ENCODE peak calls at places on chromosomes 13 and 19, in eight cellular contexts. U, L, C, A, J, R, M and E are unnamed samples.

GRCh38 chr13:48491423-48492122 is 41.3 kb downstream of the RCBTB2 start:
- DNase-seq in U (no peak), L (no peak), C (no peak), A (no peak), J (no peak), R (no peak), M (no peak), E (no peak)

GRCh38 chr13:98549728-98550317 is 27.1 kb downstream of the STK24 start:
- DNase-seq in U (no peak), L (no peak), C (no peak), A (no peak), J (no peak), R (no peak), M (no peak), E (no peak)

GRCh38 chr13:101916108-101916757 is 463.8 kb downstream of the ITGBL1 start:
- DNase-seq in U (no peak), L (no peak), C (peak; percentile 38), A (peak; percentile 73), J (no peak), R (no peak), M (peak; percentile 47), E (no peak)

GRCh38 chr19:1070576-1070930 is 3.6 kb downstream of the ARHGAP45 start:
- DNase-seq in U (no peak), L (no peak), C (no peak), A (no peak), J (no peak), R (no peak), M (no peak), E (no peak)

GRCh38 chr19:30361721-30362120 is 10.5 kb upstream of the ZNF536 start:
- DNase-seq in U (no peak), L (no peak), C (no peak), A (no peak), J (no peak), R (no peak), M (no peak), E (no peak)

GRCh38 chr19:49425922-49426592 is 869 bp downstream of the GFY start:
- DNase-seq in U (no peak), L (no peak), C (no peak), A (no peak), J (no peak), R (peak; percentile 73), M (no peak), E (no peak)

GRCh38 chr13:94417294-94417693 is 62.2 kb downstream of the DCT start:
- DNase-seq in U (no peak), L (no peak), C (no peak), A (no peak), J (no peak), R (no peak), M (no peak), E (no peak)

GRCh38 chr13:73635166-73635787 is 498.9 kb downstream of the KLF12 start:
- DNase-seq in U (no peak), L (no peak), C (no peak), A (no peak), J (no peak), R (no peak), M (no peak), E (no peak)

GRCh38 chr13:91655731-91656130 is 257.3 kb downstream of the GPC5 start:
- DNase-seq in U (no peak), L (no peak), C (no peak), A (no peak), J (no peak), R (no peak), M (no peak), E (no peak)

GRCh38 chr19:43783636-43784035 is 2.9 kb upstream of the KCNN4 start:
- DNase-seq in U (no peak), L (no peak), C (no peak), A (no peak), J (no peak), R (no peak), M (no peak), E (no peak)

GRCh38 chr13:31772231-31772630 is 32.9 kb downstream of the RXFP2 start:
- DNase-seq in U (no peak), L (no peak), C (no peak), A (no peak), J (no peak), R (no peak), M (no peak), E (no peak)

GRCh38 chr13:96967248-96967745 is 27.0 kb downstream of the OXGR1 start:
- DNase-seq in U (no peak), L (no peak), C (no peak), A (no peak), J (no peak), R (peak; percentile 59), M (no peak), E (no peak)

GRCh38 chr19:54928299-54928698 is 19.0 kb downstream of the NLRP7 start:
- DNase-seq in U (no peak), L (no peak), C (no peak), A (no peak), J (no peak), R (peak; percentile 6), M (no peak), E (no peak)

GRCh38 chr19:13033819-13034611 is 38.7 kb downstream of the NFIX start:
- DNase-seq in U (peak; percentile 13), L (no peak), C (peak; percentile 86), A (peak; percentile 89), J (peak; percentile 88), R (peak; percentile 39), M (peak; percentile 79), E (no peak)

GRCh38 chr19:22623841-22624221 is 10.3 kb upstream of the ZNF492 start:
- DNase-seq in U (no peak), L (no peak), C (no peak), A (no peak), J (no peak), R (no peak), M (no peak), E (no peak)

GRCh38 chr19:40603071-40603718 is 2.0 kb downstream of the LTBP4 start:
- DNase-seq in U (no peak), L (no peak), C (no peak), A (no peak), J (no peak), R (no peak), M (no peak), E (no peak)

GRCh38 chr13:82847595-82847994 is 1034.7 kb downstream of the SLITRK1 start:
- DNase-seq in U (no peak), L (no peak), C (no peak), A (no peak), J (no peak), R (no peak), M (no peak), E (no peak)

GRCh38 chr13:101190337-101190736 is 226.0 kb downstream of the NALCN start:
- DNase-seq in U (no peak), L (no peak), C (no peak), A (no peak), J (no peak), R (no peak), M (no peak), E (no peak)

GRCh38 chr19:21699197-21699596 is 68.2 kb downstream of the ZNF100 start:
- DNase-seq in U (no peak), L (no peak), C (no peak), A (no peak), J (no peak), R (no peak), M (no peak), E (no peak)

GRCh38 chr13:31968473-31968872 is 63.1 kb upstream of the FRY start:
- DNase-seq in U (no peak), L (no peak), C (no peak), A (no peak), J (no peak), R (no peak), M (no peak), E (no peak)

GRCh38 chr13:113050856-113051431 is 54.6 kb upstream of the F7 start:
- DNase-seq in U (no peak), L (no peak), C (no peak), A (peak; percentile 74), J (no peak), R (no peak), M (peak; percentile 17), E (no peak)

GRCh38 chr13:46982856-46983582 is 86.2 kb upstream of the HTR2A start:
- DNase-seq in U (no peak), L (no peak), C (no peak), A (no peak), J (no peak), R (no peak), M (no peak), E (no peak)

GRCh38 chr13:22175815-22176214 is 504.9 kb downstream of the FGF9 start:
- DNase-seq in U (no peak), L (no peak), C (no peak), A (no peak), J (no peak), R (no peak), M (no peak), E (no peak)

GRCh38 chr13:24220086-24220703 is 59.7 kb downstream of the SPATA13 start:
- DNase-seq in U (peak; percentile 70), L (peak; percentile 68), C (no peak), A (no peak), J (no peak), R (peak; percentile 70), M (no peak), E (peak; percentile 69)

GRCh38 chr13:65453982-65454381 is 1776.2 kb downstream of the PCDH9 start:
- DNase-seq in U (no peak), L (no peak), C (no peak), A (no peak), J (no peak), R (no peak), M (no peak), E (no peak)
- H3K4me3 ChIP-seq in U (no peak overlapping the region), L (no peak overlapping the region), C (no peak overlapping the region), A (no peak overlapping the region), J (no peak overlapping the region), R (no peak overlapping the region), M (no peak overlapping the region), E (no peak overlapping the region)

GRCh38 chr19:34888091-34888490 is 38.6 kb upstream of the ZNF30 start:
- DNase-seq in U (no peak), L (no peak), C (no peak), A (no peak), J (no peak), R (no peak), M (no peak), E (no peak)
- H3K9me3 ChIP-seq in U (peaks cover 11% of the 10 kb centered on the region), L (no peaks in the 10 kb centered on the region), C (peaks cover 30% of the 10 kb centered on the region), A (peaks cover 3% of the 10 kb centered on the region), J (peaks cover 2% of the 10 kb centered on the region), R (peaks cover 7% of the 10 kb centered on the region), M (no peaks in the 10 kb centered on the region), E (no peaks in the 10 kb centered on the region)

DNA sequence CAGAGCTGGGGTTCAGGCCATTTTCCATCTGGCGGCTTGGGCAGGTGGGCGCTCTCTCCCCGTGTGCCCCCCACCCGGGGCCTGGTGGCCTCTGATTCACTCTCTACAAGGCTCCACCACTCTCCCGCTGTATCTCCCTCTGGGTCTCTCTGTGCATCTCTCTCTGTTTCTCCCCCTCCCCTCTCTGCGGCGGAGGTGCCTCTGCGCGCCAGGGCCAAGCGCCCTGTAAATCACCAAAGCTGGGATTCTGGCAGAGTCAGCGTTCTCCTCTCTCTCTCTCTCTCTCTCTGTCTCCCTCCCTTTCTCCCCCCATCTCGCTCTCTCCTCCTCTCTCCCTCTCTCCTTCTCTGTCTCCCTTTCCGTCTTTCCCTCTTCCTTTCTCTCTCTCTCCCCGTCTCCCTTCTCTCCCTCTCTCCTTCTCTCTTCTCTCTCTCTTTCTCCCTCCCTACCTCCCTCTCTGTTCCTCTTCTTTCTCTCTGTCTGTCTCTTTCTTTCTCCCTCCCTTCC is 3.9 kb downstream of the NFIC start:
- DNase-seq in U (no peak), L (no peak), C (no peak), A (no peak), J (no peak), R (no peak), M (no peak), E (no peak)
- H3K4me1 ChIP-seq in U (peaks cover 8% of the 10 kb centered on the region), L (peaks cover 2% of the 10 kb centered on the region), C (peaks cover 86% of the 10 kb centered on the region), A (no peaks in the 10 kb centered on the region), J (peaks cover 48% of the 10 kb centered on the region), R (peaks cover 59% of the 10 kb centered on the region), M (peaks cover 47% of the 10 kb centered on the region), E (peaks cover 6% of the 10 kb centered on the region)

GRCh38 chr19:47742636-47743035 is 2.7 kb upstream of the NOP53 start:
- DNase-seq in U (no peak), L (no peak), C (no peak), A (peak; percentile 75), J (no peak), R (no peak), M (no peak), E (no peak)
- H3K4me3 ChIP-seq in U (no peak overlapping the region), L (no peak overlapping the region), C (peak overlapping the region; percentile 61), A (no peak overlapping the region), J (peak overlapping the region; percentile 48), R (peak overlapping the region; percentile 74), M (no peak overlapping the region), E (no peak overlapping the region)